ENCODE peak calls at places on chromosome 9, in nine cellular contexts. Y is iPS DF 6.9; U is CD4-positive, CD25-positive, alpha-beta regulatory T cell; X is fibroblast of the aortic adventitia; Z is kidney epithelial cell; B is A549; K is ovary; M is hepatocyte; P is foreskin fibroblast. R is an unnamed sample.

GRCh38 chr9:127181595-127182190 is 59.3 kb upstream of the ANGPTL2 start:
- DNase-seq in Y (no peak), U (no peak), X (no peak), Z (no peak), B (no peak), K (peak), M (no peak), P (no peak), R (peak)

GRCh38 chr9:131992906-131993657 is 86.6 kb downstream of the MED27 start:
- DNase-seq in Y (no peak), U (no peak), X (no peak), Z (no peak), B (no peak), K (no peak), M (no peak), P (no peak), R (no peak)

GRCh38 chr9:33165263-33166151 is 1.6 kb downstream of the B4GALT1 start:
- DNase-seq in Y (no peak), U (peak), X (peak), Z (no peak), B (peak), K (peak), M (peak), P (peak), R (peak)

GRCh38 chr9:114518599-114519022 is 13.3 kb upstream of the WHRN start:
- DNase-seq in Y (no peak), U (peak), X (no peak), Z (no peak), B (no peak), K (no peak), M (no peak), P (no peak), R (no peak)

GRCh38 chr9:86126998-86127972 is 27.9 kb upstream of the GOLM1 start:
- DNase-seq in Y (peak), U (no peak), X (peak), Z (peak), B (peak), K (peak), M (peak), P (peak), R (peak)

GRCh38 chr9:34984049-34984448 is 5.5 kb upstream of the DNAJB5 start:
- DNase-seq in Y (no peak), U (no peak), X (peak), Z (no peak), B (no peak), K (no peak), M (peak), P (no peak), R (no peak)

GRCh38 chr9:113343732-113344231 is 3.7 kb upstream of the WDR31 start:
- DNase-seq in Y (no peak), U (peak), X (peak), Z (no peak), B (no peak), K (peak), M (peak), P (peak), R (peak)

GRCh38 chr9:92292338-92293074 is 991 bp downstream of the IARS1 start:
- DNase-seq in Y (no peak), U (no peak), X (peak), Z (no peak), B (peak), K (no peak), M (peak), P (no peak), R (no peak)

GRCh38 chr9:78541868-78542267 is 244.9 kb downstream of the PSAT1 start:
- DNase-seq in Y (no peak), U (no peak), X (no peak), Z (no peak), B (no peak), K (no peak), M (no peak), P (no peak), R (no peak)

GRCh38 chr9:133126697-133127339 is 5.8 kb upstream of the RALGDS start:
- DNase-seq in Y (no peak), U (no peak), X (no peak), Z (no peak), B (no peak), K (peak), M (no peak), P (no peak), R (no peak)

GRCh38 chr9:93088656-93089015 is 7.4 kb upstream of the CARD19 start:
- DNase-seq in Y (no peak), U (no peak), X (no peak), Z (no peak), B (no peak), K (no peak), M (no peak), P (no peak), R (no peak)

GRCh38 chr9:84314306-84314705 is 26.3 kb downstream of the SLC28A3 start:
- DNase-seq in Y (no peak), U (no peak), X (no peak), Z (no peak), B (no peak), K (no peak), M (no peak), P (no peak), R (no peak)

GRCh38 chr9:6928863-6929262 is 171.1 kb downstream of the KDM4C start:
- DNase-seq in Y (no peak), U (no peak), X (no peak), Z (no peak), B (no peak), K (no peak), M (no peak), P (no peak), R (no peak)

GRCh38 chr9:36143242-36143641 is 6.7 kb downstream of the GLIPR2 start:
- DNase-seq in Y (no peak), U (no peak), X (no peak), Z (no peak), B (no peak), K (no peak), M (no peak), P (no peak), R (peak)

GRCh38 chr9:106860731-106861584 is 2.0 kb upstream of the ZNF462 start:
- DNase-seq in Y (peak), U (no peak), X (peak), Z (no peak), B (peak), K (peak), M (peak), P (no peak), R (peak)

GRCh38 chr9:23849379-23849778 is 23.3 kb upstream of the ELAVL2 start:
- DNase-seq in Y (no peak), U (no peak), X (no peak), Z (no peak), B (no peak), K (no peak), M (no peak), P (no peak), R (no peak)

GRCh38 chr9:5551771-5552170 is 41.4 kb downstream of the PDCD1LG2 start:
- DNase-seq in Y (no peak), U (no peak), X (no peak), Z (no peak), B (no peak), K (no peak), M (no peak), P (no peak), R (no peak)

GRCh38 chr9:112112519-112112918 is 62.6 kb downstream of the SUSD1 start:
- DNase-seq in Y (no peak), U (no peak), X (peak), Z (peak), B (peak), K (no peak), M (no peak), P (peak), R (no peak)

GRCh38 chr9:131960805-131961495 is 118.7 kb downstream of the MED27 start:
- DNase-seq in Y (no peak), U (no peak), X (no peak), Z (no peak), B (no peak), K (no peak), M (no peak), P (no peak), R (no peak)

GRCh38 chr9:98219794-98220370 is 27.4 kb upstream of the CORO2A start:
- DNase-seq in Y (no peak), U (no peak), X (no peak), Z (no peak), B (no peak), K (no peak), M (no peak), P (no peak), R (no peak)

GRCh38 chr9:97983524-97984187 is 515 bp downstream of the ANP32B start:
- DNase-seq in Y (no peak), U (peak), X (peak), Z (no peak), B (peak), K (peak), M (peak), P (peak), R (peak)

GRCh38 chr9:133592731-133593409 is 16.3 kb downstream of the FAM163B start:
- DNase-seq in Y (no peak), U (peak), X (no peak), Z (no peak), B (no peak), K (no peak), M (no peak), P (no peak), R (peak)

GRCh38 chr9:125841444-125841843 is 94.3 kb downstream of the PBX3 start:
- DNase-seq in Y (no peak), U (no peak), X (no peak), Z (no peak), B (no peak), K (no peak), M (no peak), P (no peak), R (no peak)

GRCh38 chr9:94159069-94159915 is 75.0 kb downstream of the PTPDC1 start:
- DNase-seq in Y (no peak), U (no peak), X (peak), Z (no peak), B (no peak), K (no peak), M (no peak), P (no peak), R (no peak)

GRCh38 chr9:90009447-90009846 is 404.6 kb downstream of the GADD45G start:
- DNase-seq in Y (no peak), U (no peak), X (no peak), Z (no peak), B (no peak), K (no peak), M (no peak), P (no peak), R (no peak)

GRCh38 chr9:1927546-1927945 is 87.6 kb upstream of the SMARCA2 start:
- DNase-seq in Y (no peak), U (no peak), X (no peak), Z (no peak), B (no peak), K (no peak), M (no peak), P (no peak), R (no peak)

GRCh38 chr9:655875-656274 is 185.6 kb upstream of the DMRT1 start:
- DNase-seq in Y (no peak), U (no peak), X (peak), Z (no peak), B (no peak), K (peak), M (no peak), P (no peak), R (peak)

GRCh38 chr9:6216002-6216401 is 395 bp downstream of the IL33 start:
- DNase-seq in Y (no peak), U (no peak), X (no peak), Z (no peak), B (no peak), K (no peak), M (no peak), P (no peak), R (no peak)

GRCh38 chr9:128936171-128936865 is 11.1 kb downstream of the DOLK start:
- DNase-seq in Y (no peak), U (no peak), X (no peak), Z (no peak), B (no peak), K (peak), M (no peak), P (no peak), R (no peak)

GRCh38 chr9:6443661-6444060 is 30.7 kb downstream of the UHRF2 start:
- DNase-seq in Y (no peak), U (no peak), X (peak), Z (no peak), B (no peak), K (no peak), M (no peak), P (no peak), R (no peak)

GRCh38 chr9:113910036-113910639 is 34.0 kb downstream of the ZNF618 start:
- DNase-seq in Y (no peak), U (no peak), X (no peak), Z (no peak), B (no peak), K (no peak), M (peak), P (no peak), R (peak)

GRCh38 chr9:97128919-97129318 is 90.0 kb upstream of the CTSV start:
- DNase-seq in Y (no peak), U (no peak), X (no peak), Z (no peak), B (no peak), K (no peak), M (no peak), P (no peak), R (no peak)

GRCh38 chr9:17744786-17745185 is 165.9 kb downstream of the SH3GL2 start:
- DNase-seq in Y (peak), U (no peak), X (peak), Z (no peak), B (no peak), K (no peak), M (peak), P (no peak), R (no peak)

GRCh38 chr9:87465791-87466190 is 31.9 kb upstream of the DAPK1 start:
- DNase-seq in Y (no peak), U (no peak), X (no peak), Z (no peak), B (no peak), K (no peak), M (no peak), P (no peak), R (no peak)

GRCh38 chr9:130765135-130766030 is 69.7 kb upstream of the ABL1 start:
- DNase-seq in Y (no peak), U (peak), X (no peak), Z (no peak), B (no peak), K (no peak), M (no peak), P (no peak), R (no peak)

GRCh38 chr9:106069241-106069640 is 374.9 kb downstream of the TMEM38B start:
- DNase-seq in Y (no peak), U (no peak), X (no peak), Z (no peak), B (no peak), K (no peak), M (no peak), P (peak), R (no peak)

GRCh38 chr9:19533373-19533772 is 124.6 kb downstream of the ACER2 start:
- DNase-seq in Y (no peak), U (no peak), X (peak), Z (no peak), B (no peak), K (no peak), M (no peak), P (peak), R (no peak)

GRCh38 chr9:82721596-82721995 is 341.3 kb downstream of the RASEF start:
- DNase-seq in Y (no peak), U (no peak), X (no peak), Z (no peak), B (no peak), K (no peak), M (no peak), P (no peak), R (no peak)

GRCh38 chr9:131214931-131215330 is 61.4 kb downstream of the FAM78A start:
- DNase-seq in Y (no peak), U (no peak), X (no peak), Z (no peak), B (no peak), K (no peak), M (no peak), P (no peak), R (no peak)

GRCh38 chr9:91101598-91102168 is 260.0 kb downstream of the AUH start:
- DNase-seq in Y (no peak), U (peak), X (no peak), Z (no peak), B (no peak), K (no peak), M (no peak), P (no peak), R (no peak)
- H3K4me3 ChIP-seq in Y (no peak), U (peak), X (no peak), Z (no peak), B (no peak), K (no peak), M (no peak), P (no peak), R (no peak)

GRCh38 chr9:14029811-14030210 is 284.1 kb downstream of the NFIB start:
- DNase-seq in Y (no peak), U (no peak), X (peak), Z (no peak), B (no peak), K (no peak), M (no peak), P (no peak), R (no peak)

GRCh38 chr9:14030350-14030823 is 283.6 kb downstream of the NFIB start:
- DNase-seq in Y (no peak), U (no peak), X (peak), Z (no peak), B (peak), K (peak), M (peak), P (peak), R (no peak)

GRCh38 chr9:14031015-14031414 is 282.9 kb downstream of the NFIB start:
- DNase-seq in Y (peak), U (no peak), X (peak), Z (no peak), B (no peak), K (peak), M (peak), P (peak), R (no peak)

GRCh38 chr9:14033067-14033466 is 280.9 kb downstream of the NFIB start:
- DNase-seq in Y (no peak), U (no peak), X (no peak), Z (no peak), B (no peak), K (no peak), M (no peak), P (no peak), R (no peak)

GRCh38 chr9:14031761-14032279 is 282.1 kb downstream of the NFIB start:
- DNase-seq in Y (no peak), U (no peak), X (peak), Z (no peak), B (no peak), K (no peak), M (no peak), P (no peak), R (no peak)
- H3K4me3 ChIP-seq in Y (no peak), U (no peak), X (no peak), Z (no peak), B (no peak), K (no peak), M (no peak), P (no peak), R (no peak)

GRCh38 chr9:70868044-70868443 is 253.4 kb downstream of the TRPM3 start:
- DNase-seq in Y (no peak), U (no peak), X (no peak), Z (no peak), B (no peak), K (no peak), M (no peak), P (no peak), R (no peak)
- H3K4me3 ChIP-seq in Y (no peak), U (no peak), X (peak), Z (peak), B (no peak), K (no peak), M (no peak), P (no peak), R (no peak)

GRCh38 chr9:116368680-116369079 is 215.1 kb downstream of the PAPPA start:
- DNase-seq in Y (no peak), U (no peak), X (no peak), Z (no peak), B (no peak), K (no peak), M (no peak), P (no peak), R (no peak)
- H3K4me3 ChIP-seq in Y (no peak), U (no peak), X (no peak), Z (no peak), B (no peak), K (no peak), M (no peak), P (no peak), R (no peak)

GRCh38 chr9:74083681-74084433 is 413.3 kb upstream of the RORB start:
- DNase-seq in Y (no peak), U (no peak), X (no peak), Z (no peak), B (no peak), K (no peak), M (no peak), P (no peak), R (no peak)

GRCh38 chr9:74073897-74074296 is 423.2 kb upstream of the RORB start:
- DNase-seq in Y (no peak), U (no peak), X (no peak), Z (no peak), B (no peak), K (no peak), M (no peak), P (no peak), R (no peak)

GRCh38 chr9:74078647-74079046 is 418.5 kb upstream of the RORB start:
- DNase-seq in Y (no peak), U (no peak), X (peak), Z (peak), B (no peak), K (no peak), M (no peak), P (peak), R (no peak)
- H3K4me3 ChIP-seq in Y (no peak), U (no peak), X (no peak), Z (no peak), B (no peak), K (no peak), M (no peak), P (no peak), R (no peak)

GRCh38 chr9:136657975-136658848 is 4.5 kb upstream of the EGFL7 start:
- DNase-seq in Y (no peak), U (no peak), X (no peak), Z (no peak), B (no peak), K (no peak), M (no peak), P (no peak), R (peak)

GRCh38 chr9:136656339-136656738 is 6.4 kb upstream of the EGFL7 start:
- DNase-seq in Y (no peak), U (no peak), X (no peak), Z (no peak), B (no peak), K (no peak), M (no peak), P (no peak), R (peak)

GRCh38 chr9:136655244-136656225 is 7.2 kb upstream of the EGFL7 start:
- DNase-seq in Y (no peak), U (no peak), X (no peak), Z (no peak), B (no peak), K (no peak), M (no peak), P (no peak), R (peak)

GRCh38 chr9:136658849-136659535 is 3.7 kb upstream of the EGFL7 start:
- DNase-seq in Y (no peak), U (peak), X (no peak), Z (no peak), B (no peak), K (no peak), M (no peak), P (no peak), R (no peak)

DNA sequence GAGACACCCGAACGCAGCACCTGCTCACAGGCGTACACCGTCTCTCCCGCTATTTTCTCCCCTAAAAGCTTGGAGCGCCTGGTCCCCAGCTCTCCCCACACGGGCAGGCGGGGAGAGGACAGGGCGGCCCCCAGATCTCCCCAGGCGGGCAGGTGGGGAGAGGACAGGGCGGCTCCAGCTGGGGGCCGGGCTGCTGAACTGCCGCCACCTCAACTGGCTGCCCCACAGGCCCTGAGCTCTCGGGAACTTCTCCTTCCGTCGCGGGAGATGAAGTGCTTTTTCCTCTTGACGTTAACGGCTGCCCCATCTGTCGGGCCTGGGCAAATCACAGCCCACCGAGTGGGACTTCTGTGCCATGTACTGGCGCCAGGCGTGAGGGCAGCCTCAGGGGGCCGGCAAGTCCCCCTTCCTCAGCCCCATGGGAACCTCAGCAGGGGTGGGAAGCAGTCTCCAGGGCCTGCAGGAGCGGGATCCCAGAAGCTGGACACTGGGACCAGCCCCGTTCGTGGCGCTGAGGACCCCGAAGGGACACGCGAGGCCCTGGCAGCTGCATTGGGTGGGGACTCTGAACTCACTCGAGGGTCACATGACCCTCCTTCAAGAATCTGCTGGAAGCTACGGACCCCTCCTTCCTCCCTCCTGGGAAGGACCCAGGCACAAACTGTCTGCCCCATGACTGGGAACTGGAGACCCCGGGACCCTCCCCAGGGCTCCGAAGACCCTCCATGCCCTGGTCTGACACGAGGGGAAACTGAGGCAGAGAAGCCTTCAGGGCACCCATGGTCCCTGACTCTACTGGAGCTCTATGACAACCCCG is 5.7 kb upstream of the EGFL7 start:
- DNase-seq in Y (no peak), U (no peak), X (no peak), Z (no peak), B (no peak), K (no peak), M (no peak), P (no peak), R (peak)
- H3K4me3 ChIP-seq in Y (no peak), U (no peak), X (no peak), Z (no peak), B (no peak), K (no peak), M (no peak), P (no peak), R (no peak)